ENCODE peak calls at places on chromosomes 5 and 9, in four cellular contexts. J, H, P and V are unnamed samples.

GRCh38 chr9:93071464-93071863 is 13.0 kb downstream of the SUSD3 start:
- DNase-seq in J (peak), H (no peak), P (no peak), V (no peak)

GRCh38 chr9:110777843-110778215 is 109.2 kb downstream of the MUSK start:
- DNase-seq in J (no peak), H (no peak), P (no peak), V (no peak)

GRCh38 chr9:14768561-14769234 is 46.2 kb upstream of the CER1 start:
- DNase-seq in J (peak), H (no peak), P (peak), V (no peak)

GRCh38 chr5:174223355-174223754 is 177.8 kb downstream of the NSG2 start:
- DNase-seq in J (no peak), H (no peak), P (no peak), V (no peak)

GRCh38 chr5:162047279-162047678 is 20.3 kb upstream of the GABRG2 start:
- DNase-seq in J (no peak), H (no peak), P (no peak), V (no peak)

GRCh38 chr9:107425110-107426025 is 64.2 kb downstream of the KLF4 start:
- DNase-seq in J (peak), H (peak), P (peak), V (peak)

GRCh38 chr9:136852664-136853595 is 784 bp downstream of the MAMDC4 start:
- DNase-seq in J (no peak), H (peak), P (no peak), V (peak)

GRCh38 chr9:117317192-117317591 is 97.7 kb downstream of the ASTN2 start:
- DNase-seq in J (no peak), H (no peak), P (no peak), V (no peak)

GRCh38 chr5:169590602-169591001 is 7.0 kb downstream of the SPDL1 start:
- DNase-seq in J (no peak), H (no peak), P (no peak), V (no peak)

GRCh38 chr5:103098993-103099392 is 20.9 kb downstream of the GIN1 start:
- DNase-seq in J (no peak), H (no peak), P (no peak), V (no peak)

GRCh38 chr5:133565993-133566392 is 46.3 kb downstream of the FSTL4 start:
- DNase-seq in J (no peak), H (no peak), P (peak), V (no peak)

GRCh38 chr5:34718516-34718915 is 62.4 kb downstream of the RAI14 start:
- DNase-seq in J (no peak), H (no peak), P (no peak), V (no peak)

GRCh38 chr5:93381057-93381456 is 200.0 kb downstream of the NR2F1-AS1 start:
- DNase-seq in J (no peak), H (no peak), P (no peak), V (no peak)

GRCh38 chr9:126915281-126915816 is 767 bp downstream of the RALGPS1 start:
- DNase-seq in J (peak), H (peak), P (peak), V (peak)

GRCh38 chr9:20396509-20396908 is 225.8 kb downstream of the MLLT3 start:
- DNase-seq in J (no peak), H (no peak), P (no peak), V (no peak)

GRCh38 chr9:123929177-123929869 is 603 bp downstream of the DENND1A start:
- DNase-seq in J (no peak), H (peak), P (peak), V (peak)

GRCh38 chr9:128020692-128021091 is 39.9 kb upstream of the EEIG1 start:
- DNase-seq in J (no peak), H (no peak), P (no peak), V (no peak)

GRCh38 chr5:151786468-151786867 is 14.7 kb downstream of the G3BP1 start:
- DNase-seq in J (no peak), H (no peak), P (no peak), V (no peak)

GRCh38 chr9:106675780-106676179 is 187.2 kb upstream of the ZNF462 start:
- DNase-seq in J (no peak), H (peak), P (no peak), V (no peak)

GRCh38 chr5:86679529-86679928 is 61.8 kb downstream of the COX7C start:
- DNase-seq in J (peak), H (no peak), P (peak), V (no peak)

GRCh38 chr9:98997580-98997979 is 53.9 kb downstream of the COL15A1 start:
- DNase-seq in J (no peak), H (no peak), P (no peak), V (no peak)

GRCh38 chr5:98503582-98503981 is 269.9 kb upstream of the RGMB start:
- DNase-seq in J (no peak), H (no peak), P (no peak), V (no peak)

GRCh38 chr5:69281114-69281513 is 46.4 kb downstream of the CDK7 start:
- DNase-seq in J (no peak), H (no peak), P (no peak), V (no peak)

GRCh38 chr9:73183917-73184861 is 32.5 kb downstream of the ANXA1 start:
- DNase-seq in J (no peak), H (no peak), P (no peak), V (no peak)

GRCh38 chr9:125696106-125696647 is 10.8 kb downstream of the MAPKAP1 start:
- DNase-seq in J (no peak), H (no peak), P (no peak), V (no peak)

GRCh38 chr9:82934949-82935348 is 128.0 kb downstream of the RASEF start:
- DNase-seq in J (peak), H (no peak), P (no peak), V (no peak)

GRCh38 chr9:82490019-82490499 is 501.5 kb downstream of the SPATA31D1 start:
- DNase-seq in J (no peak), H (no peak), P (no peak), V (no peak)

GRCh38 chr5:178413992-178414391 is 176.2 kb downstream of the COL23A1 start:
- DNase-seq in J (no peak), H (no peak), P (no peak), V (no peak)

GRCh38 chr5:91641730-91642350 is 258.7 kb upstream of the ARRDC3 start:
- DNase-seq in J (peak), H (no peak), P (no peak), V (no peak)

GRCh38 chr5:29758986-29759421 is 1434.5 kb upstream of the CDH6 start:
- DNase-seq in J (no peak), H (no peak), P (no peak), V (peak)

GRCh38 chr9:33164138-33164809 is 2.9 kb downstream of the B4GALT1 start:
- DNase-seq in J (no peak), H (no peak), P (no peak), V (no peak)

GRCh38 chr5:139640432-139641115 is 7.6 kb upstream of the CXXC5 start:
- DNase-seq in J (no peak), H (peak), P (peak), V (peak)

GRCh38 chr5:151694035-151694485 is 7.3 kb upstream of the SPARC start:
- DNase-seq in J (no peak), H (no peak), P (no peak), V (no peak)

GRCh38 chr9:113657765-113658564 is 194.4 kb downstream of the RGS3 start:
- DNase-seq in J (peak), H (peak), P (peak), V (peak)

GRCh38 chr5:37723147-37723961 is 116.5 kb downstream of the GDNF start:
- DNase-seq in J (peak), H (peak), P (no peak), V (no peak)

GRCh38 chr9:94995294-94995693 is 268.8 kb downstream of the AOPEP start:
- DNase-seq in J (no peak), H (no peak), P (no peak), V (no peak)

GRCh38 chr5:26482817-26483375 is 555.5 kb downstream of the CDH9 start:
- DNase-seq in J (peak), H (no peak), P (peak), V (no peak)
- TF ChIP-seq CTCF in J (peak), H (peak), P (no peak), V (peak)

GRCh38 chr5:67165524-67166459 is 30.8 kb downstream of the CD180 start:
- DNase-seq in J (peak), H (peak), P (peak), V (peak)
- TF ChIP-seq CTCF in J (peak), H (peak), P (peak), V (peak)

DNA sequence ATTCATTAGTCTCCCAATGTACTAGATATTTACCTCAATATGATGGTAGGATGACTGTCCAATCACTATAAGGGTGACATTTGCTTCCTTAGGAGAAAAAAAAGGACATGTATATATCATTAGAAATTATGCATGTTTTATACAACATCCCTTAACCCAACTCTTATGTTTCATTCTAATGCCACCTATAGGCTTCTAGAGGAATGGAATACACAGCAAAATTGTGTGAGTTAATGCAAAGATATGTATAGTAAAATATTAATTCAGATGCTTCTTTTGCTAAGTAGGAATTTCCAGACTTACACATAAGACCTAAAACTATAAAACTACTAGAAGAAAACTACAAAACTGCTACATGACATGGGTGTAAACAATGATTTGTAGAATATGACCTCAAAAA is 3.5 kb downstream of the PRXL2C start:
- DNase-seq in J (peak), H (no peak), P (no peak), V (no peak)
- TF ChIP-seq CTCF in J (peak), H (no peak), P (no peak), V (peak)

GRCh38 chr5:154997746-154998145 is 15.8 kb upstream of the KIF4B start:
- DNase-seq in J (no peak), H (no peak), P (no peak), V (no peak)

GRCh38 chr5:154993461-154993860 is 20.1 kb upstream of the KIF4B start:
- DNase-seq in J (no peak), H (no peak), P (no peak), V (no peak)

GRCh38 chr5:154999865-155000264 is 13.7 kb upstream of the KIF4B start:
- DNase-seq in J (no peak), H (no peak), P (no peak), V (no peak)

GRCh38 chr5:155001523-155001922 is 12.0 kb upstream of the KIF4B start:
- DNase-seq in J (no peak), H (no peak), P (no peak), V (no peak)

GRCh38 chr5:154995679-154996078 is 17.9 kb upstream of the KIF4B start:
- DNase-seq in J (no peak), H (no peak), P (no peak), V (no peak)
- TF ChIP-seq CTCF in J (no peak), H (no peak), P (no peak), V (no peak)